ENCODE peak calls at places on chromosomes 12 and 14, in eight cellular contexts. One of them, this sample, is unnamed.

GRCh38 chr14:69041783-69042182 is 62.7 kb upstream of the ACTN1 start:
- DNase-seq in HepG2: no peak
- DNase-seq in IMR-90: no peak
- DNase-seq in H1: no peak
- DNase-seq in A549: no peak
- DNase-seq in GM12878: no peak
- DNase-seq in SK-N-SH: no peak
- DNase-seq in K562: no peak
- DNase-seq in this sample: no peak

GRCh38 chr12:55767156-55767555 is 24.2 kb downstream of the GDF11 start:
- DNase-seq in IMR-90: no peak
- DNase-seq in SK-N-SH: no peak
- DNase-seq in HepG2: no peak
- DNase-seq in K562: no peak
- DNase-seq in GM12878: no peak
- DNase-seq in H1: no peak
- DNase-seq in A549: no peak
- DNase-seq in this sample: no peak

GRCh38 chr12:66111605-66112004 is 18.9 kb downstream of the LLPH start:
- DNase-seq in A549: no peak
- DNase-seq in H1: no peak
- DNase-seq in SK-N-SH: no peak
- DNase-seq in GM12878: no peak
- DNase-seq in HepG2: no peak
- DNase-seq in IMR-90: no peak
- DNase-seq in K562: no peak
- DNase-seq in this sample: no peak

GRCh38 chr14:22900088-22900799 is 17.2 kb downstream of the REM2 start:
- DNase-seq in IMR-90: peak
- DNase-seq in HepG2: peak
- DNase-seq in A549: peak
- DNase-seq in GM12878: peak
- DNase-seq in K562: peak
- DNase-seq in H1: no peak
- DNase-seq in SK-N-SH: peak
- DNase-seq in this sample: peak

GRCh38 chr12:3004655-3005565 is 45.7 kb downstream of the TEAD4 start:
- DNase-seq in GM12878: no peak
- DNase-seq in HepG2: no peak
- DNase-seq in A549: no peak
- DNase-seq in K562: no peak
- DNase-seq in IMR-90: no peak
- DNase-seq in H1: no peak
- DNase-seq in SK-N-SH: peak
- DNase-seq in this sample: no peak

GRCh38 chr12:107513636-107514400 is 171.8 kb upstream of the PWP1 start:
- DNase-seq in K562: no peak
- DNase-seq in SK-N-SH: no peak
- DNase-seq in HepG2: no peak
- DNase-seq in IMR-90: no peak
- DNase-seq in H1: no peak
- DNase-seq in GM12878: no peak
- DNase-seq in A549: no peak
- DNase-seq in this sample: no peak

GRCh38 chr14:54275997-54276396 is 120.8 kb upstream of the CDKN3 start:
- DNase-seq in GM12878: no peak
- DNase-seq in A549: no peak
- DNase-seq in HepG2: no peak
- DNase-seq in IMR-90: no peak
- DNase-seq in K562: no peak
- DNase-seq in SK-N-SH: peak
- DNase-seq in H1: no peak
- DNase-seq in this sample: no peak

GRCh38 chr12:28535216-28535615 is 345.0 kb downstream of the CCDC91 start:
- DNase-seq in H1: no peak
- DNase-seq in SK-N-SH: no peak
- DNase-seq in IMR-90: peak
- DNase-seq in HepG2: no peak
- DNase-seq in A549: no peak
- DNase-seq in K562: no peak
- DNase-seq in GM12878: no peak
- DNase-seq in this sample: no peak

GRCh38 chr14:20652996-20653975 is 11.8 kb upstream of the OR6S1 start:
- DNase-seq in H1: peak
- DNase-seq in HepG2: peak
- DNase-seq in SK-N-SH: no peak
- DNase-seq in GM12878: peak
- DNase-seq in A549: peak
- DNase-seq in IMR-90: peak
- DNase-seq in K562: peak
- DNase-seq in this sample: peak

GRCh38 chr14:52351561-52352491 is 37.7 kb downstream of the PTGER2 start:
- DNase-seq in IMR-90: peak
- DNase-seq in K562: no peak
- DNase-seq in SK-N-SH: no peak
- DNase-seq in HepG2: no peak
- DNase-seq in GM12878: peak
- DNase-seq in H1: no peak
- DNase-seq in A549: peak
- DNase-seq in this sample: no peak

GRCh38 chr14:26872510-26872909 is 274.7 kb upstream of the NOVA1 start:
- DNase-seq in H1: no peak
- DNase-seq in K562: peak
- DNase-seq in A549: no peak
- DNase-seq in GM12878: no peak
- DNase-seq in SK-N-SH: no peak
- DNase-seq in HepG2: no peak
- DNase-seq in IMR-90: no peak
- DNase-seq in this sample: no peak

GRCh38 chr14:104238424-104239184 is 100.2 kb downstream of the KIF26A start:
- DNase-seq in A549: no peak
- DNase-seq in SK-N-SH: no peak
- DNase-seq in GM12878: no peak
- DNase-seq in H1: no peak
- DNase-seq in IMR-90: no peak
- DNase-seq in HepG2: no peak
- DNase-seq in K562: no peak
- DNase-seq in this sample: no peak

GRCh38 chr14:72515779-72516770 is 377.8 kb downstream of the DPF3 start:
- DNase-seq in GM12878: no peak
- DNase-seq in HepG2: no peak
- DNase-seq in K562: no peak
- DNase-seq in SK-N-SH: no peak
- DNase-seq in H1: no peak
- DNase-seq in IMR-90: peak
- DNase-seq in A549: peak
- DNase-seq in this sample: no peak

GRCh38 chr12:25328082-25328712 is 77.5 kb upstream of the KRAS start:
- DNase-seq in K562: no peak
- DNase-seq in SK-N-SH: no peak
- DNase-seq in A549: peak
- DNase-seq in IMR-90: peak
- DNase-seq in GM12878: no peak
- DNase-seq in HepG2: peak
- DNase-seq in H1: no peak
- DNase-seq in this sample: no peak

GRCh38 chr14:50082784-50083466 is 33.4 kb downstream of the VCPKMT start:
- DNase-seq in SK-N-SH: no peak
- DNase-seq in K562: no peak
- DNase-seq in GM12878: peak
- DNase-seq in A549: no peak
- DNase-seq in IMR-90: peak
- DNase-seq in HepG2: no peak
- DNase-seq in H1: no peak
- DNase-seq in this sample: no peak

GRCh38 chr12:52285172-52285745 is 6.1 kb downstream of the KRT81 start:
- DNase-seq in HepG2: no peak
- DNase-seq in SK-N-SH: no peak
- DNase-seq in GM12878: no peak
- DNase-seq in A549: peak
- DNase-seq in H1: no peak
- DNase-seq in K562: no peak
- DNase-seq in IMR-90: peak
- DNase-seq in this sample: no peak

GRCh38 chr12:55974308-55974724 is 438 bp downstream of the RAB5B start:
- DNase-seq in H1: no peak
- DNase-seq in GM12878: no peak
- DNase-seq in K562: peak
- DNase-seq in A549: peak
- DNase-seq in HepG2: peak
- DNase-seq in IMR-90: peak
- DNase-seq in SK-N-SH: peak
- DNase-seq in this sample: no peak

DNA sequence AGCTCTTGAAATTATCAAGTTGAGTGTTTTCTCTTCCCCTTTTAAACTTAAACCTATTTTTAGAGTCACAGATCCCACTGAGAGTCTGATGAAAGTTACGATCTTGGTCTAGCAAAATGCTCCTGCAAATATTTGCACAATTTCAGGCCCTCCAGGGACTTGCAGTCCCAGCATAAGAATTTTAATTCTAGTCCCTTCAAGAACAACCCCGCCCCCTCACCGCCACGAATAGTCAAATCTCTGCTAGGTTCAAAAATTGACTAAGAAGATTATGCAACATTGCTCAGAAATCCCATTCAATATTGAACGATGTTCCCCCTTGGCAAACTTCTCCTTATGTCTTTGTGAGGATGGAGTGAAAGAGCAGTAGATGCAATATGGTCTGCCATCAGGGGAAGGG is 127.4 kb upstream of the CCDC175 start:
- DNase-seq in GM12878: no peak
- DNase-seq in HepG2: no peak
- DNase-seq in SK-N-SH: no peak
- DNase-seq in H1: no peak
- DNase-seq in IMR-90: no peak
- DNase-seq in K562: no peak
- DNase-seq in A549: no peak
- DNase-seq in this sample: no peak
- TF ChIP-seq RAD21 in GM12878: no peak
- TF ChIP-seq RAD21 in HepG2: no peak
- TF ChIP-seq RAD21 in SK-N-SH: no peak
- TF ChIP-seq RAD21 in H1: no peak
- TF ChIP-seq RAD21 in IMR-90: no peak
- TF ChIP-seq RAD21 in K562: no peak
- TF ChIP-seq RAD21 in A549: no peak
- TF ChIP-seq RAD21 in this sample: no peak

DNA sequence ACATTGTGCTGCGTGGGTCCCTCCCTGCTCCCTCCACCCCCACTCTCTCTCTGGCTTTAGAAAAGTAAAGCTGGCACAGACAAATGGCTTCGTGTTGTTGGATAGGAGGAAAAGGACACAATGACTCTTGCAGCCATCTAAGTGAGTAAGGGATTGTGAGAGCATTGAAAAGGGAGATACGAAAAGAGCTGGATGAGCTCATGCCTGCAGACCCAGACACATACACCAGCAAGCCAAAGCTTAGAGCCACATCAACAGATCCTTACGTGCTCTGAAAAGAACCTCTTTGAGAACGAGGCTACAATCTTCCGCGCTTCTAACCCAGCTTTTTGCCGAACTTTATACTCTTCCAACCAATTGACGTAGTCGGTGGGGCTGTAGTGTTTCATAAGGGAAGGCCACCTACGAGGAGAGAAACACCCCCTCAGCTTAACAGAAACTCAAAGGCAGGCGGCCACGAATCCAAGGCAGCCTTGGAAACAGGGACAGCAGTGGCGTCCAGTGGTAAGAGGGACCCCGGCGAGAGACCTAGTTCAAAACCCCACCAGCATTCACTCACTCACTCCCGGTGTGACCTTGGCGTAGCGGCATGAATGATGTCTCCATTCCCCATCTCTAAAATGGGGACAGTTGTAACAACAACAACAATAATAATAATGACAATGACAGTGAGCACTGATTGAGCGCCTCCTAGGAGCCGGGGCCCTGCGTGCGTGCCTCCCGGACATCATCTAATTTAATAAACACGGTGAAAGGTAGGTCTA is 1.1 kb downstream of the FBXO21 start:
- DNase-seq in GM12878: no peak
- DNase-seq in SK-N-SH: no peak
- DNase-seq in H1: no peak
- DNase-seq in A549: peak
- DNase-seq in K562: no peak
- DNase-seq in HepG2: no peak
- DNase-seq in IMR-90: peak
- DNase-seq in this sample: no peak
- TF ChIP-seq RAD21 in GM12878: no peak
- TF ChIP-seq RAD21 in SK-N-SH: no peak
- TF ChIP-seq RAD21 in H1: no peak
- TF ChIP-seq RAD21 in A549: no peak
- TF ChIP-seq RAD21 in K562: no peak
- TF ChIP-seq RAD21 in HepG2: no peak
- TF ChIP-seq RAD21 in IMR-90: no peak
- TF ChIP-seq RAD21 in this sample: no peak

GRCh38 chr12:123614110-123614509 is 12.2 kb downstream of the DDX55 start:
- DNase-seq in GM12878: no peak
- DNase-seq in K562: no peak
- DNase-seq in H1: no peak
- DNase-seq in A549: no peak
- DNase-seq in HepG2: no peak
- DNase-seq in IMR-90: no peak
- DNase-seq in SK-N-SH: no peak
- DNase-seq in this sample: no peak
- TF ChIP-seq RAD21 in GM12878: no peak
- TF ChIP-seq RAD21 in K562: no peak
- TF ChIP-seq RAD21 in H1: no peak
- TF ChIP-seq RAD21 in A549: no peak
- TF ChIP-seq RAD21 in HepG2: no peak
- TF ChIP-seq RAD21 in IMR-90: no peak
- TF ChIP-seq RAD21 in SK-N-SH: no peak
- TF ChIP-seq RAD21 in this sample: no peak

DNA sequence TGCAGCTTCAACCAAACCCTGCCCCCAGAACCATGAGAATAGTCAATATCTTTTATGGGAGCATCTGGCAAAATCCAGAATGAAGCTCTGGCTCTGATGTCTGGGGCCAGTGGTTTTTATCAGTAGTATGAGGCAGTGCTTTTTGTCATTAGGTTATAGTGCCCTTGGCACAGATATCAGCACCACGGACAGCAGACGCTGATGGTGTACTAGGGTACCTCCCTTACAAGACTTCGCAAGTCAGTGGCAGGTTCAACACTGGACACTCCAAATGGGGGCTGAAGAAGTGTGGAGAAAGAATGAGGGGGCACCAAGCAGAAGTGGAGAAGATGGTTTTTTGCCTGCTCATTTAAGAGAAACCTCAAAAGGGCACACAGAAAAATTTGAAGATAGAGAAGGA is 68.2 kb upstream of the E2F7 start:
- DNase-seq in K562: no peak
- DNase-seq in IMR-90: peak
- DNase-seq in H1: no peak
- DNase-seq in HepG2: peak
- DNase-seq in SK-N-SH: no peak
- DNase-seq in A549: peak
- DNase-seq in GM12878: no peak
- DNase-seq in this sample: no peak
- TF ChIP-seq RAD21 in K562: no peak
- TF ChIP-seq RAD21 in IMR-90: no peak
- TF ChIP-seq RAD21 in H1: no peak
- TF ChIP-seq RAD21 in HepG2: no peak
- TF ChIP-seq RAD21 in SK-N-SH: no peak
- TF ChIP-seq RAD21 in A549: no peak
- TF ChIP-seq RAD21 in GM12878: no peak
- TF ChIP-seq RAD21 in this sample: no peak

This sample was measured in HCT116.